ENCODE peak calls at places on chromosomes 6 and 20, in ten cellular contexts. C is GM06990, A is lower lobe of right lung, I is stomach, Q is ovary, V is endothelial cell of umbilical vein, Z is K562, Y is adrenal gland, G is upper lobe of right lung, O is DND-41. T is an unnamed sample. For H3K27me3, the result is how much of the 10 kb centered on the place peaks cover.

GRCh38 chr20:43749734-43750294 is 23.0 kb upstream of the GTSF1L start:
- DNase-seq in V (peak), A (peak), I (peak), G (peak), C (peak), Q (peak), Y (peak), O (peak), Z (peak), T (no peak)

GRCh38 chr20:44908987-44909871 is 631 bp upstream of the PABPC1L start:
- DNase-seq in O (no peak), I (no peak), Z (no peak), G (no peak), Q (no peak), Y (no peak), C (no peak), V (no peak), A (no peak), T (no peak)

GRCh38 chr20:59019217-59019616 is at the start of gene TUBB1:
- DNase-seq in G (no peak), C (no peak), I (no peak), Z (peak), O (no peak), Y (no peak), A (no peak), V (no peak), Q (no peak), T (no peak)

GRCh38 chr20:4068708-4069107 is 53.4 kb upstream of the RNF24 start:
- DNase-seq in Q (no peak), Z (peak), A (no peak), I (peak), C (no peak), V (no peak), Y (no peak), G (no peak), O (no peak), T (no peak)

GRCh38 chr6:116371384-116372209 is 850 bp downstream of the DSE start:
- DNase-seq in G (peak), O (peak), Z (no peak), I (peak), A (peak), C (no peak), Y (peak), V (peak), Q (peak), T (no peak)

GRCh38 chr6:139291813-139292619 is at the start of gene TXLNB:
- DNase-seq in I (peak), C (peak), Z (no peak), Y (peak), O (peak), A (peak), G (peak), Q (peak), V (peak), T (peak)

GRCh38 chr20:58293453-58293852 is 16.1 kb upstream of the RAB22A start:
- DNase-seq in I (no peak), O (no peak), G (no peak), Q (no peak), Z (peak), Y (no peak), A (no peak), C (no peak), V (no peak), T (no peak)

GRCh38 chr6:145668844-145669243 is 66.5 kb downstream of the EPM2A start:
- DNase-seq in Q (no peak), O (no peak), C (no peak), I (no peak), A (no peak), V (peak), Y (no peak), G (no peak), Z (no peak), T (no peak)

GRCh38 chr20:17202668-17203067 is 24.2 kb upstream of the PCSK2 start:
- DNase-seq in Q (peak), O (no peak), C (no peak), V (no peak), Y (no peak), I (no peak), Z (no peak), A (no peak), G (no peak), T (no peak)

GRCh38 chr20:46406986-46407670 is 713 bp upstream of the ELMO2 start:
- DNase-seq in Q (peak), C (peak), Z (no peak), Y (peak), I (peak), O (peak), A (peak), G (peak), V (no peak), T (no peak)

GRCh38 chr6:126127662-126128061 is 141.3 kb downstream of the TRMT11 start:
- DNase-seq in O (no peak), G (no peak), C (no peak), V (no peak), Y (no peak), I (no peak), A (no peak), Q (no peak), Z (no peak), T (no peak)

GRCh38 chr6:130677766-130678165 is 149.4 kb upstream of the SMLR1 start:
- DNase-seq in V (no peak), A (no peak), Z (no peak), Y (no peak), G (no peak), O (no peak), I (no peak), Q (no peak), C (no peak), T (no peak)

GRCh38 chr6:91786474-91787184 is 1199.8 kb upstream of the MAP3K7 start:
- DNase-seq in G (no peak), C (no peak), Y (no peak), Z (no peak), I (no peak), A (no peak), O (no peak), Q (no peak), V (no peak), T (no peak)

GRCh38 chr20:51495921-51496545 is 46.5 kb downstream of the NFATC2 start:
- DNase-seq in C (no peak), I (no peak), V (no peak), Y (no peak), O (no peak), A (no peak), G (no peak), Q (no peak), Z (no peak), T (no peak)

GRCh38 chr6:157670466-157671186 is 152.4 kb upstream of the SNX9 start:
- DNase-seq in C (no peak), Z (no peak), A (no peak), O (no peak), G (peak), V (no peak), Y (no peak), Q (peak), I (no peak), T (no peak)

GRCh38 chr6:82711992-82712788 is 348.6 kb downstream of the TPBG start:
- DNase-seq in Y (no peak), V (no peak), G (no peak), O (no peak), Q (no peak), C (no peak), A (no peak), I (no peak), Z (no peak), T (no peak)

GRCh38 chr20:4956200-4956810 is 45.0 kb downstream of the SLC23A2 start:
- DNase-seq in Z (peak), C (no peak), Y (no peak), I (no peak), O (no peak), Q (no peak), V (peak), A (no peak), G (no peak), T (no peak)

GRCh38 chr6:123770247-123770949 is 33.3 kb upstream of the NKAIN2 start:
- DNase-seq in G (no peak), Y (no peak), V (no peak), I (no peak), Q (no peak), O (no peak), A (no peak), Z (no peak), C (no peak), T (no peak)

GRCh38 chr6:43250992-43251373 is 7.7 kb downstream of the TTBK1 start:
- DNase-seq in O (no peak), Z (no peak), Y (no peak), G (no peak), A (no peak), C (no peak), I (no peak), V (no peak), Q (no peak), T (no peak)

GRCh38 chr6:44131880-44132279 is 4.5 kb downstream of the TMEM63B start:
- DNase-seq in Y (no peak), I (no peak), Z (no peak), Q (no peak), C (no peak), O (no peak), V (no peak), G (no peak), A (no peak), T (no peak)

GRCh38 chr6:84902354-84902928 is 138.0 kb upstream of the TBX18 start:
- DNase-seq in V (no peak), Z (no peak), I (no peak), A (no peak), C (no peak), Y (no peak), O (no peak), Q (no peak), G (no peak), T (no peak)

GRCh38 chr6:24667378-24667803 is 514 bp downstream of the ACOT13 start:
- DNase-seq in A (no peak), Y (no peak), C (no peak), I (no peak), G (no peak), O (no peak), V (no peak), Q (no peak), Z (no peak), T (no peak)

GRCh38 chr6:126118058-126118759 is 131.9 kb downstream of the TRMT11 start:
- DNase-seq in C (no peak), A (no peak), Y (no peak), Z (peak), I (no peak), G (no peak), V (no peak), Q (no peak), O (no peak), T (no peak)

GRCh38 chr6:124495316-124496176 is 466.7 kb upstream of the RNF217 start:
- DNase-seq in V (no peak), C (no peak), I (no peak), O (no peak), Z (no peak), A (no peak), Q (no peak), Y (no peak), G (no peak), T (no peak)

GRCh38 chr6:78629154-78629721 is 238.1 kb upstream of the IRAK1BP1 start:
- DNase-seq in O (no peak), I (no peak), A (no peak), V (peak), Q (no peak), C (no peak), Z (no peak), Y (no peak), G (no peak), T (no peak)

GRCh38 chr20:4876731-4877130 is 124.6 kb downstream of the SLC23A2 start:
- DNase-seq in I (no peak), V (no peak), G (no peak), Y (no peak), Q (no peak), Z (no peak), O (no peak), A (no peak), C (no peak), T (no peak)

GRCh38 chr20:13288357-13288756 is 67.3 kb downstream of the ISM1 start:
- DNase-seq in C (no peak), O (no peak), Z (no peak), Y (no peak), Q (no peak), I (no peak), V (no peak), A (no peak), G (no peak), T (no peak)

GRCh38 chr20:50744143-50744792 is 12.9 kb downstream of the PARD6B start:
- DNase-seq in V (peak), Z (peak), Y (peak), A (no peak), O (no peak), I (peak), G (no peak), C (no peak), Q (peak), T (no peak)

GRCh38 chr6:150074651-150075416 is 5.9 kb upstream of the ULBP3 start:
- DNase-seq in O (no peak), A (no peak), I (no peak), V (peak), G (no peak), Z (no peak), Q (no peak), Y (no peak), C (no peak), T (no peak)

GRCh38 chr6:40425192-40425919 is 161.8 kb downstream of the LRFN2 start:
- DNase-seq in Y (no peak), A (no peak), V (no peak), O (no peak), Q (no peak), G (no peak), C (no peak), I (peak), Z (no peak), T (no peak)

GRCh38 chr6:45727824-45728449 is 287.7 kb downstream of the CLIC5 start:
- DNase-seq in Y (no peak), Q (no peak), Z (no peak), O (no peak), A (no peak), I (no peak), G (no peak), V (no peak), C (no peak), T (no peak)

GRCh38 chr6:128731249-128732165 is 151.4 kb upstream of the LAMA2 start:
- DNase-seq in I (no peak), A (no peak), C (no peak), O (no peak), Z (no peak), Y (no peak), Q (no peak), G (no peak), V (peak), T (no peak)

GRCh38 chr6:151807513-151808330 is at the start of gene ESR1:
- DNase-seq in C (peak), I (peak), A (peak), Q (peak), O (no peak), G (peak), V (peak), Y (peak), Z (no peak), T (no peak)

GRCh38 chr6:151804585-151805285 is 2.7 kb upstream of the ESR1 start:
- DNase-seq in V (no peak), Z (no peak), A (no peak), Y (no peak), Q (no peak), C (no peak), O (no peak), G (no peak), I (no peak), T (no peak)

GRCh38 chr6:151806757-151807512 is 547 bp upstream of the ESR1 start:
- DNase-seq in C (no peak), Z (no peak), Q (no peak), O (no peak), A (no peak), V (no peak), G (no peak), I (no peak), Y (no peak), T (no peak)

GRCh38 chr6:151805286-151805840 is 2.1 kb upstream of the ESR1 start:
- DNase-seq in Q (peak), O (no peak), A (no peak), I (no peak), C (no peak), V (no peak), Z (no peak), Y (no peak), G (no peak), T (no peak)

GRCh38 chr6:151803743-151804142 is 3.7 kb upstream of the ESR1 start:
- DNase-seq in O (no peak), A (no peak), Z (no peak), Q (no peak), Y (no peak), G (no peak), C (no peak), V (no peak), I (no peak), T (no peak)
- H3K27me3 ChIP-seq in O (under half), A (under half), Z (under half), Q (under half), Y (under half), G (under half), C (under half), V (half or more), I (under half), T (under half)

DNA sequence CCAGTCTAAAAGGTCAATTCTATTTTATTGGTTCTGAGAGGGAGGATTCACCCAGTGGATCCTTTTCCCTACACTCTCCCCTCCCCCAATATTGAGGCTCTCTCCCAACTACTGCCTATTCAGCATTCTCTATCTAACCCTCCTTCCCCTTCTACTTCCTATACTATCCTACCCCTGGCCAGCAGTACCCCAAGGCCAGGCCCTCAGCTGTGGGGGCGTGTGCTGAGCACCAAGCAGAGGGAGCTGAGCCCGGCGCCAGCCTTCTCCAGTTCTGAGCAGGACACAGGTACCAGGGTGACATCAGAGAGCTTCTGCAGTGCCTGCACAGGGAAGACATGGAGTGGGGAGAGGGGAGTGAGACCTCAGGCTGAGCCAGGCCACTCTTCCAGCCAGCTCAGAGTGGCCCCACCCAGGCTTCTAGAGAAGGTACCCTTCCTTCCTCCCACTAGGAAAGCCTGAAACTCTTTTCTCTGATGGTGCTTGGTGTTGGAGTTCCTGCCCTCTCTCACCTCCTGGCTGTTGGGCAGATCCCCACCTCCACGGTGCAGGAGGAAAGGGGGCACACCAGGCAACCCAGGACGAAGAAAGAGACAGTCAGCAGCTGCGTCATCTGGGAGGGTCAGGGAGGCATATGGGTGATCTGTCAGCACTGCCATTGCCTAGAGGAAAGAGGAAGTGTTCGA is 1.9 kb downstream of the DDAH2 start:
- DNase-seq in A (no peak), V (no peak), Y (peak), O (no peak), C (no peak), G (no peak), Q (no peak), I (no peak), Z (no peak), T (no peak)
- TF ChIP-seq CTCF in A (no peak), V (no peak), Y (no peak), O (no peak), C (no peak), G (no peak), Q (no peak), I (no peak), Z (no peak), T (no peak)

GRCh38 chr6:42100029-42100901 is 42.2 kb downstream of the C6orf132 start:
- DNase-seq in I (no peak), Y (peak), A (no peak), V (peak), Q (peak), O (no peak), Z (peak), C (no peak), G (no peak), T (no peak)

GRCh38 chr6:42095776-42096541 is 45.6 kb downstream of the TAF8 start:
- DNase-seq in Q (no peak), I (peak), O (no peak), Z (no peak), Y (no peak), C (no peak), V (no peak), A (no peak), G (no peak), T (no peak)

GRCh38 chr6:42101186-42101657 is 41.2 kb downstream of the C6orf132 start:
- DNase-seq in I (peak), Z (peak), Q (no peak), C (no peak), G (no peak), Y (no peak), V (no peak), O (no peak), A (no peak), T (no peak)

GRCh38 chr6:42103218-42103617 is 39.2 kb downstream of the C6orf132 start:
- DNase-seq in I (no peak), Q (no peak), G (no peak), V (no peak), O (no peak), C (no peak), A (no peak), Y (no peak), Z (no peak), T (no peak)

GRCh38 chr6:42099340-42100028 is 42.9 kb downstream of the C6orf132 start:
- DNase-seq in O (no peak), Q (no peak), Y (peak), G (peak), I (peak), A (peak), C (no peak), Z (peak), V (no peak), T (peak)
- H3K27me3 ChIP-seq in O (under half), Q (under half), Y (under half), G (under half), I (under half), A (under half), C (under half), Z (under half), V (under half), T (under half)

GRCh38 chr6:15090145-15090579 is 155.7 kb upstream of the JARID2 start:
- DNase-seq in Q (peak), A (no peak), Y (no peak), O (no peak), C (no peak), Z (peak), I (no peak), G (no peak), V (no peak), T (no peak)

GRCh38 chr6:15087234-15087633 is 158.6 kb upstream of the JARID2 start:
- DNase-seq in A (no peak), Y (no peak), Q (no peak), O (no peak), C (no peak), G (no peak), V (no peak), I (no peak), Z (peak), T (no peak)

GRCh38 chr6:15088904-15089568 is 156.8 kb upstream of the JARID2 start:
- DNase-seq in A (no peak), Z (peak), Y (no peak), Q (no peak), V (no peak), O (no peak), I (no peak), G (no peak), C (no peak), T (no peak)

GRCh38 chr6:15089569-15090144 is 156.2 kb upstream of the JARID2 start:
- DNase-seq in C (no peak), G (peak), Z (no peak), Q (no peak), O (no peak), Y (no peak), I (peak), A (peak), V (no peak), T (no peak)

DNA sequence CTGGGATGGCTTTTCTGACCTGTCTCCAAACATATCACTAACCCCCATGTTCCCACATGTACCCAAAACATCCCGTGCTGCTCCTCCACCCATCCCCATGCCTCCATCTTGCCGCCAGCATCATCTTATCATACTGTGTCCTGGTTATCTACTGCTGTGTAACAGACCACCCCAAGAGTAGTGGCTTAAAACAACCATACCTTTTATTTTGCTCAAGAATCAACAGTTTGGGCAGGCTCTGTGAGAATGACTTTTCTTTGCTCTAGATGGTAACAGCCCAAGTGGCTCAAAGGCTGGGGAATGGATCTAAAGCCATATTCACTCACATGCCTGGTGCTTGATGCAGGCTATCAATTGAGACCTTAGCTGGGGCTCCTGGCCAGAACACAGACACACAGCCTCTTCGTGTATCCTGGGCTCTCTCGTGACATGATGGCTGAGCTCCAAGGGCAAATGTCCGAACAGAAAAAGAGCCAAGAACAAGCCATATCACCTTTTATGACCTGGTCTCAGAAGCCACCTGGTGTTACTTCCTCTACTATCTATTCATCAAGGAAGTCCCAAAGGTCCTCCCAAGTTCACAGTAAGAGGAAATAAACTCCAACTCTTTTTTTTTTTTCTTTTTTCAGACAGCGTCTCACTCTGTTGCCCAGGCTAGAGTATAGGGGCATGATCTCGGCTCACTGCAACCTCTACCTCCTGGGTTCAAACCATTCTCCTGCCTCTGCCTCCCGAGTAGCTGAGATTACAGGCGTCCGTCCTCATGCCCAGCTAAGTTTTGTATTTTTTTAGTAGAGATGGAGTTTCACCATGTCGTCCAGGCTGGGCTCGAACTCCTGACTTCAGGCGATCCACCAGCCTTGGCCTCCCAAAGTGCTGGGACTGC is 159.4 kb upstream of the JARID2 start:
- DNase-seq in Y (no peak), V (no peak), I (peak), Q (no peak), G (no peak), O (no peak), Z (peak), C (no peak), A (no peak), T (no peak)
- TF ChIP-seq CTCF in Y (no peak), V (no peak), I (no peak), Q (no peak), G (no peak), O (no peak), Z (no peak), C (no peak), A (no peak), T (no peak)

GRCh38 chr20:53279735-53280134 is 307.6 kb downstream of the TSHZ2 start:
- DNase-seq in Z (no peak), Y (no peak), C (no peak), I (no peak), A (no peak), V (no peak), G (no peak), O (no peak), Q (no peak), T (no peak)
- H3K27me3 ChIP-seq in Z (under half), Y (under half), C (under half), I (under half), A (under half), V (under half), G (under half), O (under half), Q (under half), T (under half)

GRCh38 chr6:158991017-158991723 is 8.8 kb downstream of the RSPH3 start:
- DNase-seq in I (no peak), A (no peak), O (no peak), Y (no peak), Q (no peak), C (no peak), Z (no peak), V (no peak), G (no peak), T (no peak)
- TF ChIP-seq CTCF in I (no peak), A (no peak), O (peak), Y (no peak), Q (no peak), C (no peak), Z (peak), V (no peak), G (no peak), T (no peak)

T was measured in kidney epithelial cell.